ENCODE peak calls at places on chromosomes 4 and X, in ten cellular contexts. Y is T-helper 2 cell; D is GM19239; C is nucleus accumbens; J is mammary epithelial cell; P is AG08396; N is AG09319; L is EL; W is activated CD8-positive, alpha-beta memory T cell treated with anti-CD3 and anti-CD28 coated beads for 48 hours; Z is ureter. X is an unnamed sample.

GRCh38 chr4:86302242-86302641 is 57.6 kb downstream of the MAPK10 start:
- DNase-seq in Y (no peak), D (no peak), C (peak; percentile 29), J (peak; percentile 2), P (no peak), N (no peak), L (no peak), W (no peak), Z (no peak), X (no peak)

GRCh38 chr4:14167876-14168510 is 540.5 kb upstream of the BOD1L1 start:
- DNase-seq in Y (no peak), D (no peak), C (no peak), J (peak; percentile 84), P (no peak), N (no peak), L (peak; percentile 24), W (no peak), Z (no peak), X (no peak)

GRCh38 chr4:47561331-47561730 is 76.3 kb downstream of the ATP10D start:
- DNase-seq in Y (no peak), D (no peak), C (no peak), J (no peak), P (no peak), N (no peak), L (no peak), W (no peak), Z (no peak), X (no peak)

GRCh38 chr4:7971881-7972500 is 32.3 kb upstream of the AFAP1 start:
- DNase-seq in Y (no peak), D (no peak), C (no peak), J (peak; percentile 60), P (no peak), N (no peak), L (peak; percentile 52), W (no peak), Z (no peak), X (no peak)

GRCh38 chr4:158193171-158193749 is 17.0 kb upstream of the TMEM144 start:
- DNase-seq in Y (no peak), D (no peak), C (no peak), J (no peak), P (peak; percentile 24), N (no peak), L (peak; percentile 43), W (no peak), Z (no peak), X (peak; percentile 12)

GRCh38 chr4:37988670-37989069 is 28.5 kb downstream of the PTTG2 start:
- DNase-seq in Y (no peak), D (no peak), C (no peak), J (no peak), P (no peak), N (no peak), L (no peak), W (no peak), Z (no peak), X (no peak)

GRCh38 chrX:72270316-72270866 is 6.7 kb downstream of the RPS4X start:
- DNase-seq in Y (no peak), D (no peak), C (no peak), J (no peak), P (no peak), N (no peak), L (no peak), W (no peak), Z (no peak), X (no peak)

GRCh38 chr4:144732584-144733130 is 86.7 kb downstream of the HHIP start:
- DNase-seq in Y (no peak), D (no peak), C (no peak), J (peak; percentile 16), P (no peak), N (no peak), L (peak; percentile 44), W (no peak), Z (no peak), X (no peak)

GRCh38 chr4:55017406-55017805 is 108.0 kb downstream of the KDR start:
- DNase-seq in Y (no peak), D (no peak), C (no peak), J (peak; percentile 83), P (no peak), N (no peak), L (no peak), W (no peak), Z (no peak), X (no peak)

GRCh38 chr4:2816401-2816954 is 23.6 kb downstream of the SH3BP2 start:
- DNase-seq in Y (no peak), D (no peak), C (no peak), J (no peak), P (no peak), N (no peak), L (no peak), W (no peak), Z (no peak), X (no peak)

GRCh38 chrX:40146471-40147398 is 49.0 kb upstream of the BCOR start:
- DNase-seq in Y (no peak), D (no peak), C (no peak), J (no peak), P (peak; percentile 67), N (no peak), L (peak; percentile 36), W (no peak), Z (no peak), X (peak; percentile 70)

GRCh38 chr4:99847362-99847976 is 30.8 kb downstream of the DAPP1 start:
- DNase-seq in Y (no peak), D (peak; percentile 17), C (no peak), J (no peak), P (no peak), N (no peak), L (no peak), W (no peak), Z (no peak), X (peak; percentile 38)

GRCh38 chr4:133969202-133969873 is 232.3 kb downstream of the PABPC4L start:
- DNase-seq in Y (no peak), D (no peak), C (no peak), J (peak; percentile 9), P (no peak), N (no peak), L (peak; percentile 47), W (no peak), Z (no peak), X (no peak)

GRCh38 chr4:80202190-80202711 is 4.9 kb downstream of the PRDM8 start:
- DNase-seq in Y (peak; percentile 67), D (peak; percentile 85), C (peak; percentile 40), J (peak; percentile 68), P (peak; percentile 90), N (no peak), L (peak; percentile 83), W (peak; percentile 55), Z (peak; percentile 87), X (peak; percentile 86)

GRCh38 chrX:39591099-39591498 is 506.7 kb downstream of the BCOR start:
- DNase-seq in Y (no peak), D (no peak), C (no peak), J (peak; percentile 31), P (no peak), N (no peak), L (no peak), W (no peak), Z (no peak), X (no peak)

GRCh38 chrX:2391869-2392606 is 108.7 kb downstream of the DHRSX start:
- DNase-seq in Y (no peak), D (no peak), C (no peak), J (peak; percentile 93), P (peak; percentile 20), N (no peak), L (peak; percentile 94), W (no peak), Z (no peak), X (no peak)

GRCh38 chr4:51997647-51998046 is 22.5 kb downstream of the LRRC66 start:
- DNase-seq in Y (no peak), D (no peak), C (no peak), J (no peak), P (no peak), N (no peak), L (no peak), W (no peak), Z (no peak), X (no peak)

GRCh38 chr4:73853246-73853704 is at the start of gene PF4V1:
- DNase-seq in Y (no peak), D (no peak), C (no peak), J (no peak), P (no peak), N (no peak), L (no peak), W (no peak), Z (no peak), X (no peak)

GRCh38 chr4:162485486-162485885 is 321.7 kb upstream of the FSTL5 start:
- DNase-seq in Y (no peak), D (no peak), C (no peak), J (peak; percentile 41), P (no peak), N (no peak), L (peak; percentile 10), W (no peak), Z (no peak), X (no peak)

GRCh38 chr4:92328095-92328494 is 24.3 kb downstream of the GRID2 start:
- DNase-seq in Y (no peak), D (no peak), C (no peak), J (no peak), P (no peak), N (no peak), L (no peak), W (no peak), Z (no peak), X (no peak)

GRCh38 chrX:54530358-54530900 is 410 bp downstream of the GNL3L start:
- DNase-seq in Y (no peak), D (no peak), C (no peak), J (no peak), P (no peak), N (no peak), L (peak; percentile 2), W (no peak), Z (no peak), X (peak; percentile 24)

GRCh38 chrX:154748712-154749339 is 2.1 kb downstream of the GAB3 start:
- DNase-seq in Y (peak; percentile 54), D (peak; percentile 20), C (peak; percentile 8), J (peak; percentile 45), P (peak; percentile 64), N (no peak), L (peak; percentile 56), W (no peak), Z (peak; percentile 47), X (peak; percentile 57)

GRCh38 chr4:74671074-74671698 is 123.1 kb downstream of the BTC start:
- DNase-seq in Y (no peak), D (peak; percentile 1), C (no peak), J (peak; percentile 62), P (peak; percentile 42), N (no peak), L (peak; percentile 66), W (no peak), Z (peak; percentile 47), X (peak; percentile 10)

GRCh38 chrX:10404435-10404834 is 215.9 kb downstream of the MID1 start:
- DNase-seq in Y (no peak), D (no peak), C (no peak), J (no peak), P (no peak), N (peak; percentile 41), L (peak; percentile 51), W (no peak), Z (no peak), X (no peak)

GRCh38 chrX:75155454-75155829 is 641 bp downstream of the ABCB7 start:
- DNase-seq in Y (no peak), D (no peak), C (no peak), J (peak; percentile 11), P (no peak), N (no peak), L (peak; percentile 6), W (no peak), Z (no peak), X (peak; percentile 13)

GRCh38 chr4:99817310-99817885 is 771 bp downstream of the DAPP1 start:
- DNase-seq in Y (no peak), D (no peak), C (no peak), J (peak; percentile 90), P (no peak), N (no peak), L (no peak), W (no peak), Z (no peak), X (peak; percentile 17)

GRCh38 chr4:78155616-78156105 is 98.5 kb downstream of the FRAS1 start:
- DNase-seq in Y (no peak), D (no peak), C (no peak), J (no peak), P (no peak), N (no peak), L (peak; percentile 1), W (no peak), Z (no peak), X (no peak)

GRCh38 chrX:96447161-96447560 is 237.5 kb upstream of the DIAPH2 start:
- DNase-seq in Y (no peak), D (no peak), C (no peak), J (no peak), P (no peak), N (no peak), L (no peak), W (no peak), Z (no peak), X (no peak)

X was measured in GM13977.